ENCODE peak calls at places on chromosomes 7 and 10, in seven cellular contexts. B, R, U, F, S, I and J are unnamed samples.

GRCh38 chr10:85124592-85124991 is 796.2 kb downstream of the CCSER2 start:
- DNase-seq in R (no peak), B (no peak), I (no peak), F (no peak), S (no peak), U (no peak), J (no peak)

GRCh38 chr10:2094171-2094570 is 356.8 kb upstream of the ADARB2 start:
- DNase-seq in U (no peak), I (no peak), F (no peak), R (no peak), S (no peak), B (no peak), J (no peak)

GRCh38 chr7:33639552-33640197 is 265.7 kb upstream of the BMPER start:
- DNase-seq in U (no peak), B (no peak), I (no peak), R (no peak), S (no peak), F (no peak), J (no peak)

GRCh38 chr7:94295805-94296204 is 98.9 kb upstream of the COL1A2 start:
- DNase-seq in I (no peak), F (no peak), B (no peak), S (no peak), U (no peak), R (no peak), J (no peak)

GRCh38 chr7:33654641-33655040 is 250.7 kb upstream of the BMPER start:
- DNase-seq in I (no peak), U (no peak), S (no peak), B (no peak), F (no peak), R (no peak), J (no peak)

GRCh38 chr10:99850767-99851127 is 68.3 kb downstream of the ABCC2 start:
- DNase-seq in S (no peak), B (no peak), R (no peak), F (no peak), U (no peak), I (no peak), J (no peak)

GRCh38 chr10:53597835-53598251 is 825.3 kb upstream of the MBL2 start:
- DNase-seq in R (no peak), I (no peak), F (no peak), U (no peak), B (no peak), S (no peak), J (no peak)

GRCh38 chr10:74439213-74439612 is 288.2 kb downstream of the ADK start:
- DNase-seq in I (no peak), U (no peak), R (no peak), S (no peak), F (no peak), B (no peak), J (no peak)

GRCh38 chr7:128398016-128398840 is 11.6 kb downstream of the IMPDH1 start:
- DNase-seq in U (peak; percentile 71), R (no peak), I (peak; percentile 73), S (no peak), B (no peak), F (no peak), J (peak; percentile 24)

GRCh38 chr10:133415752-133416151 is 8.7 kb downstream of the SPRN start:
- DNase-seq in B (no peak), U (no peak), S (no peak), I (no peak), F (peak; percentile 20), R (no peak), J (no peak)

GRCh38 chr10:89302628-89303027 is 782 bp downstream of the IFIT2 start:
- DNase-seq in B (no peak), R (no peak), F (no peak), I (no peak), S (no peak), U (no peak), J (no peak)

GRCh38 chr10:52400564-52400963 is 86.5 kb downstream of the DKK1 start:
- DNase-seq in S (no peak), R (no peak), F (no peak), I (no peak), U (no peak), B (no peak), J (no peak)

GRCh38 chr10:86167101-86167761 is 199.4 kb downstream of the GRID1 start:
- DNase-seq in I (no peak), F (no peak), U (no peak), S (no peak), B (peak; percentile 55), R (peak; percentile 23), J (no peak)

GRCh38 chr10:79316671-79317431 is 30.4 kb upstream of the PPIF start:
- DNase-seq in I (no peak), S (peak; percentile 60), R (no peak), B (peak; percentile 79), U (no peak), F (peak; percentile 20), J (peak; percentile 72)

GRCh38 chr10:60414877-60415585 is 25.4 kb upstream of the ANK3 start:
- DNase-seq in I (no peak), R (no peak), F (no peak), U (no peak), B (no peak), S (no peak), J (no peak)

GRCh38 chr7:99380032-99380822 is 5.7 kb downstream of the ARPC1B start:
- DNase-seq in R (peak; percentile 75), U (no peak), I (peak; percentile 56), S (no peak), F (peak; percentile 67), B (no peak), J (peak; percentile 82)

GRCh38 chr7:38838992-38839391 is 70.0 kb downstream of the VPS41 start:
- DNase-seq in U (no peak), R (no peak), F (no peak), S (no peak), I (no peak), B (no peak), J (no peak)
- H3K27ac ChIP-seq in U (no peak overlapping the region), R (no peak overlapping the region), F (no peak overlapping the region), S (no peak overlapping the region), I (no peak overlapping the region), B (no peak overlapping the region), J (no peak overlapping the region)

GRCh38 chr10:101624526-101625102 is 36.5 kb downstream of the DPCD start:
- DNase-seq in S (no peak), B (no peak), U (no peak), I (no peak), F (no peak), R (no peak), J (peak; percentile 26)

GRCh38 chr10:101631821-101632475 is 43.8 kb downstream of the DPCD start:
- DNase-seq in R (no peak), S (no peak), B (no peak), F (no peak), I (no peak), U (no peak), J (no peak)

GRCh38 chr10:101625821-101626412 is 37.8 kb downstream of the DPCD start:
- DNase-seq in B (no peak), F (no peak), U (no peak), S (no peak), R (no peak), I (no peak), J (no peak)

GRCh38 chr10:101629781-101630419 is 41.8 kb downstream of the DPCD start:
- DNase-seq in U (no peak), F (no peak), S (no peak), B (no peak), I (no peak), R (no peak), J (no peak)

GRCh38 chr10:101630420-101630920 is 42.3 kb downstream of the DPCD start:
- DNase-seq in F (no peak), U (no peak), S (no peak), B (no peak), R (no peak), I (no peak), J (no peak)
- H3K36me3 ChIP-seq in F (peaks cover 9% of the 10 kb centered on the region), U (peaks cover 37% of the 10 kb centered on the region), S (peaks cover 30% of the 10 kb centered on the region), B (peaks cover 16% of the 10 kb centered on the region), R (no peaks in the 10 kb centered on the region), I (no peaks in the 10 kb centered on the region), J (peaks cover 9% of the 10 kb centered on the region)

GRCh38 chr7:27277628-27278027 is 35.0 kb downstream of the EVX1 start:
- DNase-seq in U (peak; percentile 30), F (no peak), B (no peak), R (no peak), I (no peak), S (no peak), J (no peak)
- H3K27ac ChIP-seq in U (peak overlapping the region; percentile 75), F (no peak overlapping the region), B (no peak overlapping the region), R (no peak overlapping the region), I (no peak overlapping the region), S (no peak overlapping the region), J (no peak overlapping the region)

GRCh38 chr10:123183724-123184123 is 29.5 kb downstream of the BUB3 start:
- DNase-seq in S (no peak), U (no peak), B (no peak), I (no peak), F (no peak), R (no peak), J (no peak)
- H3K36me3 ChIP-seq in S (peaks cover 8% of the 10 kb centered on the region), U (peaks cover 14% of the 10 kb centered on the region), B (no peaks in the 10 kb centered on the region), I (no peaks in the 10 kb centered on the region), F (no peaks in the 10 kb centered on the region), R (peaks cover 6% of the 10 kb centered on the region), J (no peaks in the 10 kb centered on the region)

GRCh38 chr7:79453558-79454324 is at the start of gene MAGI2:
- DNase-seq in F (peak; percentile 83), S (peak; percentile 89), I (no peak), B (peak; percentile 91), U (peak; percentile 37), R (peak; percentile 92), J (no peak)
- H3K27ac ChIP-seq in F (peak within 1 kb of the TSS; percentile 91), S (peak within 1 kb of the TSS; percentile 93), I (no peak within 1 kb of the TSS), B (peak within 1 kb of the TSS; percentile 95), U (peak within 1 kb of the TSS; percentile 65), R (peak within 1 kb of the TSS; percentile 88), J (no peak within 1 kb of the TSS)

GRCh38 chr7:106270122-106270977 is 14.4 kb downstream of the NAMPT start:
- DNase-seq in U (no peak), F (no peak), S (no peak), B (no peak), I (no peak), R (no peak), J (no peak)

GRCh38 chr7:106276513-106276912 is 8.3 kb downstream of the NAMPT start:
- DNase-seq in U (no peak), S (no peak), R (no peak), B (no peak), F (no peak), I (no peak), J (no peak)

GRCh38 chr7:106269263-106269961 is 15.4 kb downstream of the NAMPT start:
- DNase-seq in U (no peak), R (no peak), S (no peak), F (no peak), B (no peak), I (no peak), J (no peak)

GRCh38 chr7:106277976-106278375 is 6.8 kb downstream of the NAMPT start:
- DNase-seq in R (no peak), B (no peak), F (no peak), I (no peak), U (no peak), S (no peak), J (no peak)

GRCh38 chr7:106273009-106273695 is 11.6 kb downstream of the NAMPT start:
- DNase-seq in F (no peak), R (no peak), U (no peak), B (no peak), S (no peak), I (no peak), J (no peak)
- H3K36me3 ChIP-seq in F (peaks cover 86% of the 10 kb centered on the region), R (no peaks in the 10 kb centered on the region), U (peaks cover 95% of the 10 kb centered on the region), B (peaks cover 77% of the 10 kb centered on the region), S (peaks cover 96% of the 10 kb centered on the region), I (peaks cover 100% of the 10 kb centered on the region), J (peaks cover 98% of the 10 kb centered on the region)